ENCODE peak calls at places on chromosomes 6 and 20, in nine cellular contexts. One of them, this sample, is unnamed.

GRCh38 chr6:156781882-156782631 is 4.9 kb downstream of the ARID1B start:
- DNase-seq in ovary: no peak
- DNase-seq in Calu3: no peak
- DNase-seq in GM06990: no peak
- DNase-seq in RWPE1: no peak
- DNase-seq in astrocyte of the cerebellum: no peak
- DNase-seq in fibroblast of mammary gland: peak
- DNase-seq in Peyer's patch: no peak
- DNase-seq in PC-9: no peak
- DNase-seq in this sample: no peak

GRCh38 chr6:25279748-25280616 is 808 bp downstream of the CARMIL1 start:
- DNase-seq in RWPE1: peak
- DNase-seq in Calu3: peak
- DNase-seq in Peyer's patch: peak
- DNase-seq in astrocyte of the cerebellum: no peak
- DNase-seq in PC-9: peak
- DNase-seq in ovary: peak
- DNase-seq in fibroblast of mammary gland: no peak
- DNase-seq in GM06990: peak
- DNase-seq in this sample: peak

GRCh38 chr20:6838181-6838826 is 70.8 kb downstream of the BMP2 start:
- DNase-seq in RWPE1: peak
- DNase-seq in Peyer's patch: no peak
- DNase-seq in astrocyte of the cerebellum: no peak
- DNase-seq in Calu3: no peak
- DNase-seq in PC-9: no peak
- DNase-seq in fibroblast of mammary gland: no peak
- DNase-seq in ovary: no peak
- DNase-seq in GM06990: peak
- DNase-seq in this sample: no peak

GRCh38 chr6:22929228-22929627 is 359.9 kb downstream of the HDGFL1 start:
- DNase-seq in RWPE1: no peak
- DNase-seq in PC-9: no peak
- DNase-seq in fibroblast of mammary gland: no peak
- DNase-seq in Calu3: no peak
- DNase-seq in GM06990: no peak
- DNase-seq in astrocyte of the cerebellum: no peak
- DNase-seq in ovary: no peak
- DNase-seq in Peyer's patch: no peak
- DNase-seq in this sample: no peak

GRCh38 chr20:8587810-8588209 is 455.7 kb downstream of the PLCB1 start:
- DNase-seq in GM06990: no peak
- DNase-seq in RWPE1: no peak
- DNase-seq in Peyer's patch: no peak
- DNase-seq in ovary: no peak
- DNase-seq in astrocyte of the cerebellum: no peak
- DNase-seq in Calu3: no peak
- DNase-seq in PC-9: no peak
- DNase-seq in fibroblast of mammary gland: no peak
- DNase-seq in this sample: no peak

GRCh38 chr6:84967389-84967788 is 203.0 kb upstream of the TBX18 start:
- DNase-seq in RWPE1: peak
- DNase-seq in fibroblast of mammary gland: peak
- DNase-seq in ovary: no peak
- DNase-seq in Calu3: peak
- DNase-seq in astrocyte of the cerebellum: no peak
- DNase-seq in PC-9: peak
- DNase-seq in Peyer's patch: no peak
- DNase-seq in GM06990: no peak
- DNase-seq in this sample: peak

GRCh38 chr6:82955841-82956240 is 109.8 kb downstream of the UBE3D start:
- DNase-seq in GM06990: no peak
- DNase-seq in RWPE1: no peak
- DNase-seq in Peyer's patch: no peak
- DNase-seq in Calu3: no peak
- DNase-seq in astrocyte of the cerebellum: peak
- DNase-seq in fibroblast of mammary gland: peak
- DNase-seq in PC-9: no peak
- DNase-seq in ovary: no peak
- DNase-seq in this sample: no peak

GRCh38 chr6:68967549-68968300 is 332.6 kb downstream of the ADGRB3 start:
- DNase-seq in PC-9: peak
- DNase-seq in fibroblast of mammary gland: peak
- DNase-seq in Calu3: peak
- DNase-seq in RWPE1: peak
- DNase-seq in ovary: peak
- DNase-seq in astrocyte of the cerebellum: peak
- DNase-seq in Peyer's patch: peak
- DNase-seq in GM06990: no peak
- DNase-seq in this sample: peak

GRCh38 chr20:36273414-36274247 is 32.5 kb upstream of the DLGAP4 start:
- DNase-seq in GM06990: no peak
- DNase-seq in PC-9: peak
- DNase-seq in Peyer's patch: no peak
- DNase-seq in Calu3: peak
- DNase-seq in fibroblast of mammary gland: peak
- DNase-seq in RWPE1: peak
- DNase-seq in ovary: no peak
- DNase-seq in astrocyte of the cerebellum: no peak
- DNase-seq in this sample: peak

GRCh38 chr20:55882922-55883321 is 122.4 kb downstream of the CBLN4 start:
- DNase-seq in RWPE1: no peak
- DNase-seq in Peyer's patch: no peak
- DNase-seq in ovary: no peak
- DNase-seq in GM06990: no peak
- DNase-seq in astrocyte of the cerebellum: no peak
- DNase-seq in PC-9: no peak
- DNase-seq in fibroblast of mammary gland: no peak
- DNase-seq in Calu3: no peak
- DNase-seq in this sample: no peak

GRCh38 chr6:45727228-45727627 is 288.4 kb downstream of the CLIC5 start:
- DNase-seq in RWPE1: no peak
- DNase-seq in fibroblast of mammary gland: no peak
- DNase-seq in ovary: no peak
- DNase-seq in PC-9: no peak
- DNase-seq in Calu3: no peak
- DNase-seq in astrocyte of the cerebellum: no peak
- DNase-seq in GM06990: no peak
- DNase-seq in Peyer's patch: no peak
- DNase-seq in this sample: no peak

DNA sequence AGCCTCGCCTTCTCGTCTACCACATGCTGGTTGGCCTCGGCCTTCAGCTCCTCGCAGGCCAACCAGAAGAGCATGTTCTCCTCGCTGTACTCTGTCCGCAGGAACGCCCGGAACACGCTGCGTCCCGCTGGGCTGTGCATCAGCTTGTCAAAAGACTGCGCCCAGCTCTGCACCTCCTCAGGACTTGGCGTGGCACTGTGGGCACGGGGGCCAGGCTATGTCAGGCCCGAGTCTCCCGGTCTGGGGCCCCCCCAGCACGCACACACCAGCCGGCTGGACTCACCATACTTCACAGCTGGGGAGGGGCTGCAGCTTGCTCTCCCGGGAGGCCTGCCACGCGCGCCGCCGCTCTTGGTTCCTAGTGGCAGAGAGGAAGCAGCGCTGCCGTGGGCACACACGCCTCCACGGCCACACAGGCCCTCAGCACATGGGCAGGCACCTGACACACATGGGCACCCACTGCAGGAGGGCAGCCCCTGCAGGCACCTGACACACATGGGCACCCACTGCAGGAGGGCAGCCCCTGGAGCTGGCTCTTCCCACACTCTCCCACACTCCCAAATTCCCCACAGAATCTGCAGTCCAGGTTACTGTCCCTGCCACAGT is 5.0 kb downstream of the RGS19 start:
- DNase-seq in astrocyte of the cerebellum: no peak
- DNase-seq in PC-9: no peak
- DNase-seq in Calu3: no peak
- DNase-seq in ovary: no peak
- DNase-seq in GM06990: no peak
- DNase-seq in fibroblast of mammary gland: no peak
- DNase-seq in Peyer's patch: no peak
- DNase-seq in RWPE1: no peak
- DNase-seq in this sample: no peak
- TF ChIP-seq CTCF in astrocyte of the cerebellum: no peak
- TF ChIP-seq CTCF in PC-9: no peak
- TF ChIP-seq CTCF in Calu3: no peak
- TF ChIP-seq CTCF in ovary: no peak
- TF ChIP-seq CTCF in GM06990: no peak
- TF ChIP-seq CTCF in fibroblast of mammary gland: no peak
- TF ChIP-seq CTCF in Peyer's patch: no peak
- TF ChIP-seq CTCF in RWPE1: no peak
- TF ChIP-seq CTCF in this sample: no peak

GRCh38 chr20:33676121-33676520 is 1.9 kb upstream of the NECAB3 start:
- DNase-seq in RWPE1: no peak
- DNase-seq in ovary: peak
- DNase-seq in Calu3: no peak
- DNase-seq in fibroblast of mammary gland: no peak
- DNase-seq in GM06990: no peak
- DNase-seq in Peyer's patch: no peak
- DNase-seq in astrocyte of the cerebellum: no peak
- DNase-seq in PC-9: no peak
- DNase-seq in this sample: no peak

GRCh38 chr20:33675127-33675954 is 1.1 kb upstream of the NECAB3 start:
- DNase-seq in RWPE1: no peak
- DNase-seq in Peyer's patch: no peak
- DNase-seq in GM06990: no peak
- DNase-seq in astrocyte of the cerebellum: no peak
- DNase-seq in Calu3: no peak
- DNase-seq in fibroblast of mammary gland: peak
- DNase-seq in PC-9: no peak
- DNase-seq in ovary: peak
- DNase-seq in this sample: no peak

GRCh38 chr20:33679758-33680485 is 5.7 kb upstream of the NECAB3 start:
- DNase-seq in fibroblast of mammary gland: no peak
- DNase-seq in ovary: peak
- DNase-seq in GM06990: peak
- DNase-seq in Peyer's patch: peak
- DNase-seq in Calu3: no peak
- DNase-seq in astrocyte of the cerebellum: no peak
- DNase-seq in PC-9: no peak
- DNase-seq in RWPE1: no peak
- DNase-seq in this sample: peak

GRCh38 chr20:33676652-33677645 is 2.7 kb upstream of the NECAB3 start:
- DNase-seq in Peyer's patch: no peak
- DNase-seq in GM06990: no peak
- DNase-seq in Calu3: no peak
- DNase-seq in astrocyte of the cerebellum: no peak
- DNase-seq in ovary: peak
- DNase-seq in fibroblast of mammary gland: no peak
- DNase-seq in RWPE1: no peak
- DNase-seq in PC-9: no peak
- DNase-seq in this sample: no peak

GRCh38 chr20:33677991-33678431 is 3.8 kb upstream of the NECAB3 start:
- DNase-seq in Peyer's patch: no peak
- DNase-seq in GM06990: no peak
- DNase-seq in RWPE1: no peak
- DNase-seq in astrocyte of the cerebellum: no peak
- DNase-seq in Calu3: no peak
- DNase-seq in fibroblast of mammary gland: no peak
- DNase-seq in ovary: peak
- DNase-seq in PC-9: no peak
- DNase-seq in this sample: no peak
- TF ChIP-seq CTCF in Peyer's patch: no peak
- TF ChIP-seq CTCF in GM06990: no peak
- TF ChIP-seq CTCF in RWPE1: no peak
- TF ChIP-seq CTCF in astrocyte of the cerebellum: no peak
- TF ChIP-seq CTCF in Calu3: no peak
- TF ChIP-seq CTCF in fibroblast of mammary gland: no peak
- TF ChIP-seq CTCF in ovary: no peak
- TF ChIP-seq CTCF in PC-9: no peak
- TF ChIP-seq CTCF in this sample: no peak

GRCh38 chr6:75539136-75539535 is 45.5 kb upstream of the FILIP1 start:
- DNase-seq in fibroblast of mammary gland: no peak
- DNase-seq in Calu3: no peak
- DNase-seq in Peyer's patch: no peak
- DNase-seq in ovary: no peak
- DNase-seq in RWPE1: no peak
- DNase-seq in astrocyte of the cerebellum: no peak
- DNase-seq in GM06990: no peak
- DNase-seq in PC-9: no peak
- DNase-seq in this sample: no peak

GRCh38 chr6:75546401-75546800 is 52.8 kb upstream of the FILIP1 start:
- DNase-seq in PC-9: no peak
- DNase-seq in ovary: no peak
- DNase-seq in Peyer's patch: no peak
- DNase-seq in Calu3: no peak
- DNase-seq in astrocyte of the cerebellum: peak
- DNase-seq in GM06990: no peak
- DNase-seq in fibroblast of mammary gland: peak
- DNase-seq in RWPE1: peak
- DNase-seq in this sample: peak

GRCh38 chr6:75543311-75543710 is 49.7 kb upstream of the FILIP1 start:
- DNase-seq in RWPE1: no peak
- DNase-seq in PC-9: no peak
- DNase-seq in GM06990: no peak
- DNase-seq in Peyer's patch: no peak
- DNase-seq in astrocyte of the cerebellum: no peak
- DNase-seq in fibroblast of mammary gland: no peak
- DNase-seq in ovary: no peak
- DNase-seq in Calu3: no peak
- DNase-seq in this sample: no peak
- TF ChIP-seq CTCF in RWPE1: no peak
- TF ChIP-seq CTCF in PC-9: no peak
- TF ChIP-seq CTCF in GM06990: no peak
- TF ChIP-seq CTCF in Peyer's patch: no peak
- TF ChIP-seq CTCF in astrocyte of the cerebellum: no peak
- TF ChIP-seq CTCF in fibroblast of mammary gland: no peak
- TF ChIP-seq CTCF in ovary: no peak
- TF ChIP-seq CTCF in Calu3: no peak
- TF ChIP-seq CTCF in this sample: no peak

GRCh38 chr20:46217583-46217982 is 90.7 kb downstream of the CDH22 start:
- DNase-seq in PC-9: no peak
- DNase-seq in RWPE1: no peak
- DNase-seq in Peyer's patch: no peak
- DNase-seq in ovary: no peak
- DNase-seq in Calu3: no peak
- DNase-seq in fibroblast of mammary gland: no peak
- DNase-seq in GM06990: no peak
- DNase-seq in astrocyte of the cerebellum: no peak
- DNase-seq in this sample: no peak

GRCh38 chr20:46218656-46219055 is 89.6 kb downstream of the CDH22 start:
- DNase-seq in fibroblast of mammary gland: no peak
- DNase-seq in GM06990: no peak
- DNase-seq in Calu3: no peak
- DNase-seq in RWPE1: no peak
- DNase-seq in ovary: no peak
- DNase-seq in PC-9: no peak
- DNase-seq in Peyer's patch: no peak
- DNase-seq in astrocyte of the cerebellum: no peak
- DNase-seq in this sample: no peak

GRCh38 chr20:46214831-46215488 is 93.3 kb downstream of the CDH22 start:
- DNase-seq in Peyer's patch: no peak
- DNase-seq in Calu3: no peak
- DNase-seq in GM06990: no peak
- DNase-seq in RWPE1: no peak
- DNase-seq in astrocyte of the cerebellum: no peak
- DNase-seq in ovary: no peak
- DNase-seq in PC-9: no peak
- DNase-seq in fibroblast of mammary gland: peak
- DNase-seq in this sample: no peak

GRCh38 chr20:46215913-46216707 is 92.2 kb downstream of the CDH22 start:
- DNase-seq in GM06990: no peak
- DNase-seq in ovary: no peak
- DNase-seq in fibroblast of mammary gland: no peak
- DNase-seq in PC-9: peak
- DNase-seq in Calu3: peak
- DNase-seq in Peyer's patch: no peak
- DNase-seq in astrocyte of the cerebellum: peak
- DNase-seq in RWPE1: peak
- DNase-seq in this sample: no peak

GRCh38 chr20:46216770-46217464 is 91.4 kb downstream of the CDH22 start:
- DNase-seq in fibroblast of mammary gland: no peak
- DNase-seq in astrocyte of the cerebellum: no peak
- DNase-seq in ovary: no peak
- DNase-seq in Peyer's patch: no peak
- DNase-seq in PC-9: no peak
- DNase-seq in RWPE1: no peak
- DNase-seq in GM06990: no peak
- DNase-seq in Calu3: no peak
- DNase-seq in this sample: no peak
- TF ChIP-seq CTCF in fibroblast of mammary gland: no peak
- TF ChIP-seq CTCF in astrocyte of the cerebellum: no peak
- TF ChIP-seq CTCF in ovary: no peak
- TF ChIP-seq CTCF in Peyer's patch: no peak
- TF ChIP-seq CTCF in PC-9: no peak
- TF ChIP-seq CTCF in RWPE1: no peak
- TF ChIP-seq CTCF in GM06990: no peak
- TF ChIP-seq CTCF in Calu3: no peak
- TF ChIP-seq CTCF in this sample: no peak